ENCODE peak calls at places on chromosomes 12 and 14, in nine cellular contexts. D, J, Y, I, P, G, E, X and B are unnamed samples.

GRCh38 chr14:58299665-58300202 is 1.4 kb downstream of the ARID4A start:
- DNase-seq in D (no peak), J (peak), Y (no peak), I (peak), P (no peak), G (no peak), E (no peak), X (peak), B (no peak)

GRCh38 chr14:60945984-60946383 is 34.9 kb downstream of the TRMT5 start:
- DNase-seq in D (no peak), J (no peak), Y (no peak), I (no peak), P (no peak), G (no peak), E (peak), X (no peak), B (no peak)

GRCh38 chr14:101929096-101929495 is 35.3 kb upstream of the DYNC1H1 start:
- DNase-seq in D (no peak), J (no peak), Y (no peak), I (no peak), P (no peak), G (no peak), E (no peak), X (no peak), B (no peak)

GRCh38 chr14:60294670-60295069 is 45.6 kb downstream of the PPM1A start:
- DNase-seq in D (no peak), J (no peak), Y (no peak), I (no peak), P (no peak), G (no peak), E (no peak), X (no peak), B (no peak)

GRCh38 chr14:21346532-21347135 is 37.2 kb downstream of the SUPT16H start:
- DNase-seq in D (no peak), J (no peak), Y (no peak), I (peak), P (no peak), G (no peak), E (peak), X (no peak), B (no peak)

GRCh38 chr14:79373451-79373850 is 837.9 kb downstream of the DIO2 start:
- DNase-seq in D (no peak), J (no peak), Y (no peak), I (no peak), P (no peak), G (no peak), E (no peak), X (no peak), B (no peak)

GRCh38 chr12:58026421-58026820 is 85.1 kb downstream of the ATP23 start:
- DNase-seq in D (no peak), J (no peak), Y (no peak), I (peak), P (no peak), G (no peak), E (no peak), X (no peak), B (no peak)

GRCh38 chr12:89140580-89141236 is 211.6 kb downstream of the DUSP6 start:
- DNase-seq in D (no peak), J (no peak), Y (no peak), I (peak), P (no peak), G (peak), E (peak), X (no peak), B (no peak)

GRCh38 chr14:20177433-20177974 is 13.2 kb upstream of the OR11G2 start:
- DNase-seq in D (no peak), J (no peak), Y (no peak), I (no peak), P (no peak), G (no peak), E (no peak), X (no peak), B (no peak)

GRCh38 chr12:124786065-124786964 is 77.3 kb downstream of the SCARB1 start:
- DNase-seq in D (peak), J (no peak), Y (peak), I (peak), P (peak), G (peak), E (peak), X (peak), B (peak)

GRCh38 chr12:120597861-120598260 is 16.7 kb upstream of the POP5 start:
- DNase-seq in D (no peak), J (no peak), Y (no peak), I (no peak), P (no peak), G (no peak), E (no peak), X (no peak), B (no peak)

GRCh38 chr14:100988411-100988900 is 84.9 kb upstream of the RTL1 start:
- DNase-seq in D (no peak), J (peak), Y (no peak), I (no peak), P (no peak), G (no peak), E (no peak), X (no peak), B (peak)

GRCh38 chr14:100363053-100363452 is 39.9 kb downstream of the SLC25A47 start:
- DNase-seq in D (no peak), J (no peak), Y (no peak), I (no peak), P (no peak), G (no peak), E (no peak), X (no peak), B (no peak)

GRCh38 chr12:65278576-65279386 is at the start of gene MSRB3:
- DNase-seq in D (peak), J (peak), Y (peak), I (peak), P (peak), G (peak), E (peak), X (peak), B (peak)

GRCh38 chr14:100159107-100159864 is at the start of gene DEGS2:
- DNase-seq in D (no peak), J (peak), Y (peak), I (no peak), P (peak), G (no peak), E (no peak), X (peak), B (peak)

GRCh38 chr14:32633930-32634329 is 304.7 kb upstream of the NPAS3 start:
- DNase-seq in D (no peak), J (no peak), Y (no peak), I (no peak), P (no peak), G (no peak), E (no peak), X (no peak), B (no peak)

GRCh38 chr12:114918535-114919233 is 234.7 kb upstream of the TBX3 start:
- DNase-seq in D (no peak), J (no peak), Y (no peak), I (peak), P (no peak), G (no peak), E (peak), X (no peak), B (peak)

GRCh38 chr12:3034067-3034750 is 43.0 kb upstream of the TSPAN9 start:
- DNase-seq in D (peak), J (peak), Y (peak), I (peak), P (peak), G (peak), E (peak), X (peak), B (peak)

GRCh38 chr14:62645649-62646048 is 399.6 kb downstream of the KCNH5 start:
- DNase-seq in D (no peak), J (no peak), Y (no peak), I (no peak), P (no peak), G (no peak), E (peak), X (no peak), B (peak)

GRCh38 chr12:1810931-1811280 is 9.5 kb upstream of the LRTM2 start:
- DNase-seq in D (no peak), J (no peak), Y (no peak), I (no peak), P (no peak), G (no peak), E (no peak), X (no peak), B (no peak)

GRCh38 chr12:57459750-57460400 is at the start of gene GLI1:
- DNase-seq in D (no peak), J (no peak), Y (peak), I (no peak), P (no peak), G (no peak), E (no peak), X (no peak), B (no peak)

GRCh38 chr12:44381341-44381740 is 494.8 kb downstream of the NELL2 start:
- DNase-seq in D (no peak), J (no peak), Y (no peak), I (no peak), P (no peak), G (no peak), E (no peak), X (no peak), B (no peak)

GRCh38 chr14:35347323-35348043 is 55.3 kb downstream of the PSMA6 start:
- DNase-seq in D (no peak), J (no peak), Y (peak), I (no peak), P (no peak), G (no peak), E (no peak), X (peak), B (no peak)

GRCh38 chr14:54627325-54627717 is 60.4 kb downstream of the SAMD4A start:
- DNase-seq in D (no peak), J (no peak), Y (no peak), I (peak), P (no peak), G (no peak), E (no peak), X (no peak), B (no peak)

GRCh38 chr12:95721320-95721719 is 69.2 kb downstream of the NTN4 start:
- DNase-seq in D (no peak), J (no peak), Y (no peak), I (peak), P (no peak), G (no peak), E (no peak), X (no peak), B (peak)

GRCh38 chr14:45679852-45680251 is 426.9 kb upstream of the MIS18BP1 start:
- DNase-seq in D (no peak), J (no peak), Y (no peak), I (peak), P (no peak), G (no peak), E (peak), X (no peak), B (peak)

GRCh38 chr12:633731-634130 is 29.5 kb downstream of the NINJ2 start:
- DNase-seq in D (no peak), J (no peak), Y (no peak), I (no peak), P (no peak), G (no peak), E (no peak), X (no peak), B (no peak)

GRCh38 chr14:92456215-92457017 is 57.2 kb upstream of the RIN3 start:
- DNase-seq in D (peak), J (peak), Y (peak), I (peak), P (peak), G (peak), E (peak), X (peak), B (peak)
- TF ChIP-seq CTCF in D (peak), J (peak), Y (peak), I (peak), P (peak), G (peak), E (peak), X (peak), B (peak)

GRCh38 chr12:17528394-17528793 is 561.6 kb downstream of the RERGL start:
- DNase-seq in D (no peak), J (no peak), Y (no peak), I (no peak), P (no peak), G (no peak), E (no peak), X (no peak), B (no peak)
- TF ChIP-seq CTCF in D (no peak), J (no peak), Y (no peak), I (no peak), P (no peak), G (no peak), E (no peak), X (no peak), B (no peak)

GRCh38 chr12:52541709-52542108 is 11.2 kb downstream of the KRT71 start:
- DNase-seq in D (no peak), J (no peak), Y (no peak), I (no peak), P (no peak), G (no peak), E (no peak), X (no peak), B (no peak)

GRCh38 chr12:52542785-52543318 is 10.1 kb downstream of the KRT71 start:
- DNase-seq in D (no peak), J (no peak), Y (no peak), I (no peak), P (no peak), G (no peak), E (no peak), X (no peak), B (no peak)

GRCh38 chr12:52543985-52544888 is 8.7 kb downstream of the KRT71 start:
- DNase-seq in D (no peak), J (no peak), Y (no peak), I (no peak), P (no peak), G (no peak), E (no peak), X (no peak), B (no peak)

GRCh38 chr12:52542157-52542556 is 10.8 kb downstream of the KRT71 start:
- DNase-seq in D (no peak), J (no peak), Y (no peak), I (no peak), P (no peak), G (no peak), E (no peak), X (no peak), B (peak)

GRCh38 chr12:52546126-52546525 is 6.8 kb downstream of the KRT71 start:
- DNase-seq in D (no peak), J (no peak), Y (no peak), I (no peak), P (no peak), G (no peak), E (no peak), X (no peak), B (no peak)
- TF ChIP-seq CTCF in D (no peak), J (no peak), Y (no peak), I (no peak), P (no peak), G (no peak), E (no peak), X (no peak), B (no peak)

GRCh38 chr12:53506450-53506785 is 866 bp downstream of the NPFF start:
- DNase-seq in D (no peak), J (no peak), Y (no peak), I (no peak), P (no peak), G (no peak), E (no peak), X (no peak), B (no peak)
- TF ChIP-seq CTCF in D (no peak), J (no peak), Y (no peak), I (no peak), P (no peak), G (no peak), E (no peak), X (no peak), B (no peak)

GRCh38 chr14:43503508-43503907 is 1003.6 kb downstream of the FSCB start:
- DNase-seq in D (no peak), J (no peak), Y (no peak), I (peak), P (no peak), G (no peak), E (no peak), X (no peak), B (peak)
- TF ChIP-seq CTCF in D (no peak), J (no peak), Y (no peak), I (peak), P (peak), G (no peak), E (no peak), X (no peak), B (peak)

DNA sequence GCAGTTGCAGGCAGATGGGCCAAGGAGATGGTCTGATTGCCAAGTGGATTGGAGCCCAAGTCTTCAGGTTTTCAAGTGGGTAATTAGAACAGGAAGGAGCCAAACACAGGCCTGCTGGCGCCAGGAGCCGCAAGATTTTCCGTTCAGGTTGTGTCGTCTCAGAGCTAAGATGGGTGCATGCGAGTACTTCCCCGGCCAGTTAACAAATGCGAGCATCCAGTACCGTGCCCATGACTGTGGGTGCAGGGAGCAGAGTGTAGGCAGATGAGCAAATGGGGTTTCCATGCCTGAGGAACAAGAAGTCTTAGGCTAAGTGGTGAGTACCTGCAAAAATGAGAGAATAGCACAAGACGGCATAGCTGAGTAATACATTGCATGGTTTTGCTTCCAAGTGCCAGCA is 90.5 kb downstream of the CHST11 start:
- DNase-seq in D (no peak), J (no peak), Y (no peak), I (no peak), P (no peak), G (no peak), E (no peak), X (no peak), B (peak)
- TF ChIP-seq CTCF in D (no peak), J (no peak), Y (no peak), I (no peak), P (no peak), G (no peak), E (no peak), X (no peak), B (no peak)

GRCh38 chr14:86961106-86961716 is 1031.8 kb downstream of the GALC start:
- DNase-seq in D (no peak), J (peak), Y (no peak), I (peak), P (no peak), G (no peak), E (peak), X (no peak), B (peak)
- TF ChIP-seq CTCF in D (no peak), J (no peak), Y (peak), I (peak), P (peak), G (peak), E (peak), X (no peak), B (peak)

GRCh38 chr14:33674716-33675115 is 276.2 kb downstream of the EGLN3 start:
- DNase-seq in D (no peak), J (no peak), Y (no peak), I (no peak), P (no peak), G (no peak), E (no peak), X (no peak), B (no peak)

GRCh38 chr14:33675415-33676130 is 275.3 kb downstream of the EGLN3 start:
- DNase-seq in D (no peak), J (no peak), Y (no peak), I (peak), P (no peak), G (no peak), E (peak), X (no peak), B (no peak)

GRCh38 chr14:33679025-33679424 is 271.8 kb downstream of the EGLN3 start:
- DNase-seq in D (no peak), J (no peak), Y (no peak), I (no peak), P (no peak), G (no peak), E (no peak), X (no peak), B (no peak)

GRCh38 chr14:33678012-33678411 is 272.9 kb downstream of the EGLN3 start:
- DNase-seq in D (no peak), J (no peak), Y (no peak), I (no peak), P (no peak), G (no peak), E (no peak), X (no peak), B (no peak)

GRCh38 chr14:33676135-33676566 is 274.7 kb downstream of the EGLN3 start:
- DNase-seq in D (no peak), J (peak), Y (peak), I (peak), P (no peak), G (peak), E (peak), X (peak), B (peak)
- TF ChIP-seq CTCF in D (no peak), J (no peak), Y (peak), I (peak), P (peak), G (peak), E (peak), X (no peak), B (peak)

GRCh38 chr12:81120961-81121360 is 43.1 kb downstream of the ACSS3 start:
- DNase-seq in D (no peak), J (no peak), Y (no peak), I (no peak), P (no peak), G (no peak), E (no peak), X (no peak), B (no peak)
- TF ChIP-seq CTCF in D (no peak), J (no peak), Y (no peak), I (no peak), P (no peak), G (no peak), E (no peak), X (no peak), B (no peak)

DNA sequence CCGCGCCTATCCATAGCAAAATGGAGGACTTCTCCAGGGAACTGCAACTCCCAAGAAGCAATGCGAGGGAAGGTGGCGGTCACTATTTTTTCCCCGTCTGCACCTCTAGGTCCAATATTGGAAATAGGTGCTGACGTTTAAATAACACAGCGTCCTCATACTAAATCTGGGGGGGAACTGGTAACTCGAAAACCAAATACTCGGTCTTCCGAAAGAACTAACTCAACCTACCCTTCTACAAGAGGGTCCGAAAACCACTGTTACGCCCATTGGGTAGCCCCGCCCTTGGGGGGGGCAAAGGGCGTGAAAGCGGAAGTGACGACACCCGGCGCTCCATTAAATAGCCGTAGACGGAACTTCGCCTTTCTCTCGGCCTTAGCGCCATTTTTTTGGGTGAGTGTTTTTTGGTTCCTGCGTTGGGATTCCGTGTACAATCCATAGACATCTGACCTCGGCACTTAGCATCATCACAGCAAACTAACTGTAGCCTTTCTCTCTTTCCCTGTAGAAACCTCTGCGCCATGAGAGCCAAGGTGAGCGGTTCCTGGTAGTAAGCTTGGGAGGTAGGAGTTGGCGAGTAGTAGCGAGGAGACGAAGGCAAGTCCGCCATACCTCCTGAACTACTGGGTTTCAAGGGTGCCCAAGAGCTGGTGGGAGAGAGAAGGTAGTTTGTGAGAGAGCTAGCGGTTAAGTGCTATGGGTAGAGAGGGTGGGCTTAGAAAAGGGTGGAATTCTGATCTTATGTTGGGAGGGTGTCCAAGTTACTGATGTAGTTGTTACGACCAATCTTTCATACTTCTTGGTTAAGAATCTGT is at the start of gene RPL41:
- DNase-seq in D (peak), J (peak), Y (peak), I (peak), P (peak), G (peak), E (peak), X (peak), B (peak)
- TF ChIP-seq CTCF in D (peak), J (no peak), Y (no peak), I (no peak), P (no peak), G (no peak), E (no peak), X (no peak), B (no peak)